ENCODE peak calls at places on chromosomes 4 and X, in six cellular contexts. Y, L, W, T, N and K are unnamed samples.

GRCh38 chr4:173217727-173218126 is 49.1 kb downstream of the GALNT7 start:
- DNase-seq in N (peak; percentile 44), Y (no peak), T (no peak), W (peak; percentile 76), L (no peak), K (no peak)

GRCh38 chrX:107659768-107660167 is 31.5 kb downstream of the PRPS1 start:
- DNase-seq in T (peak; percentile 58), L (no peak), N (peak; percentile 57), Y (no peak), W (peak; percentile 78), K (no peak)

GRCh38 chrX:116863029-116863428 is 400.3 kb upstream of the CT83 start:
- DNase-seq in W (no peak), N (no peak), Y (no peak), T (no peak), L (no peak), K (no peak)

GRCh38 chr4:45043916-45044315 is 317.6 kb upstream of the GNPDA2 start:
- DNase-seq in N (no peak), L (no peak), Y (no peak), W (no peak), T (no peak), K (no peak)

GRCh38 chr4:110619401-110620247 is 3.3 kb downstream of the PITX2 start:
- DNase-seq in W (no peak), N (no peak), T (peak; percentile 39), Y (no peak), L (no peak), K (no peak)

GRCh38 chrX:129959493-129959832 is 23.0 kb upstream of the BCORL1 start:
- DNase-seq in T (peak; percentile 59), L (no peak), W (peak; percentile 52), Y (no peak), N (no peak), K (no peak)

GRCh38 chrX:52346462-52347165 is 22.2 kb upstream of the XAGE2 start:
- DNase-seq in T (no peak), L (no peak), W (peak; percentile 2), Y (no peak), N (peak; percentile 4), K (no peak)

GRCh38 chr4:7918981-7919380 is 20.7 kb downstream of the AFAP1 start:
- DNase-seq in T (no peak), W (peak; percentile 53), Y (no peak), L (no peak), N (no peak), K (no peak)

GRCh38 chr4:73528171-73528570 is 46.6 kb downstream of the AFM start:
- DNase-seq in W (peak; percentile 6), L (no peak), Y (no peak), N (no peak), T (no peak), K (no peak)

GRCh38 chrX:4179031-4179430 is 465.6 kb upstream of the PRKX start:
- DNase-seq in T (no peak), W (no peak), L (no peak), N (no peak), Y (no peak), K (no peak)

GRCh38 chrX:44080083-44080482 is 106.9 kb upstream of the NDP start:
- DNase-seq in L (no peak), N (peak; percentile 93), W (no peak), T (no peak), Y (no peak), K (no peak)

GRCh38 chr4:76955187-76955586 is 5.6 kb downstream of the SEPTIN11 start:
- DNase-seq in T (no peak), W (peak; percentile 60), N (no peak), L (no peak), Y (no peak), K (no peak)

GRCh38 chr4:22515145-22515887 is 550 bp downstream of the ADGRA3 start:
- DNase-seq in Y (no peak), W (peak; percentile 72), T (peak; percentile 83), L (no peak), N (peak; percentile 49), K (no peak)

GRCh38 chrX:76893930-76894329 is 466.4 kb downstream of the MAGEE1 start:
- DNase-seq in Y (no peak), L (no peak), W (peak; percentile 1), T (no peak), N (peak; percentile 0), K (no peak)

GRCh38 chr4:143118666-143119065 is 66.1 kb upstream of the USP38 start:
- DNase-seq in W (no peak), L (no peak), N (no peak), T (no peak), Y (no peak), K (no peak)

GRCh38 chr4:16991455-16991854 is 93.0 kb upstream of the LDB2 start:
- DNase-seq in T (no peak), N (no peak), L (no peak), Y (no peak), W (no peak), K (no peak)

GRCh38 chrX:133698298-133698697 is 283.0 kb upstream of the GPC4 start:
- DNase-seq in T (peak; percentile 19), L (no peak), Y (no peak), W (peak; percentile 69), N (no peak), K (no peak)

GRCh38 chrX:10513974-10514373 is 106.4 kb downstream of the MID1 start:
- DNase-seq in Y (no peak), T (no peak), L (no peak), N (peak; percentile 2), W (no peak), K (no peak)

GRCh38 chr4:47215759-47216158 is 184.4 kb downstream of the GABRB1 start:
- DNase-seq in W (peak; percentile 17), N (no peak), L (no peak), Y (no peak), T (no peak), K (no peak)

GRCh38 chr4:122968227-122968812 is 45.9 kb upstream of the NUDT6 start:
- DNase-seq in T (no peak), L (no peak), N (no peak), Y (no peak), W (peak; percentile 14), K (no peak)

GRCh38 chr4:23717528-23718248 is 172.2 kb downstream of the PPARGC1A start:
- DNase-seq in L (no peak), T (peak; percentile 10), N (peak; percentile 41), Y (no peak), W (peak; percentile 28), K (no peak)

GRCh38 chrX:104411800-104412199 is 154.2 kb upstream of the IL1RAPL2 start:
- DNase-seq in L (no peak), T (no peak), Y (no peak), W (no peak), N (no peak), K (no peak)

GRCh38 chr4:98754736-98755135 is 96.3 kb upstream of the TSPAN5 start:
- DNase-seq in Y (no peak), N (no peak), W (no peak), T (no peak), L (no peak), K (no peak)

GRCh38 chr4:102036619-102037376 is 246.3 kb downstream of the BANK1 start:
- DNase-seq in N (no peak), L (no peak), Y (no peak), W (peak; percentile 48), T (peak; percentile 2), K (no peak)

GRCh38 chrX:139882299-139882698 is 50.6 kb downstream of the ATP11C start:
- DNase-seq in N (no peak), Y (no peak), T (no peak), W (peak; percentile 47), L (no peak), K (no peak)
- H3K4me3 ChIP-seq in N (no peak overlapping the region), Y (no peak overlapping the region), T (no peak overlapping the region), W (no peak overlapping the region), L (no peak overlapping the region), K (no peak overlapping the region)

DNA sequence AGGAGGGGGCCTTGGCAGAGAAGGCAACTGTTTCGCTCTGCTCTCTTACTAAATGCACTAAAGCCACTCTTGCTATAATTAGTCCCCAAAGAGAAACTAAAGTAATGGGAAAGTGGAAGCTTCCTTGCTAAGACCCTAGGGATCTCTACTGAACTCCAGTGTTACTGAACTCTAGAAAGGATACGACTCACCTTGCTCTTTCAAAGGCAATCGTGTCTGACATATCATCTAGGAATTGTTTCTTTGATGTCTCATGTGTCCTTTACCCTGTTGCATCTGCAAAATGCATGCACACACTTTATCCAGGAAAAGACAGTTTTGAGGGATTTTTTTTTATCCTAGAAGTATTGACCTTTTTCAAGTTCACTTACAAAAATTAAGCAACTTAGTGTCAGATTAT is 148.1 kb upstream of the FAM9B start:
- DNase-seq in L (no peak), Y (no peak), T (peak; percentile 35), N (no peak), W (no peak), K (no peak)
- H3K4me3 ChIP-seq in L (no peak overlapping the region), Y (no peak overlapping the region), T (no peak overlapping the region), N (no peak overlapping the region), W (no peak overlapping the region), K (no peak overlapping the region)

GRCh38 chrX:20884565-20884964 is 489.7 kb upstream of the CNKSR2 start:
- DNase-seq in L (no peak), Y (no peak), W (no peak), N (no peak), T (no peak), K (no peak)
- H3K4me3 ChIP-seq in L (no peak overlapping the region), Y (no peak overlapping the region), W (no peak overlapping the region), N (no peak overlapping the region), T (no peak overlapping the region), K (no peak overlapping the region)

GRCh38 chr4:108622828-108623227 is 2.5 kb downstream of the RPL34 start:
- DNase-seq in W (no peak), T (no peak), L (no peak), Y (no peak), N (no peak), K (no peak)
- H3K4me3 ChIP-seq in W (no peak overlapping the region), T (no peak overlapping the region), L (no peak overlapping the region), Y (no peak overlapping the region), N (peak overlapping the region; percentile 96), K (no peak overlapping the region)

DNA sequence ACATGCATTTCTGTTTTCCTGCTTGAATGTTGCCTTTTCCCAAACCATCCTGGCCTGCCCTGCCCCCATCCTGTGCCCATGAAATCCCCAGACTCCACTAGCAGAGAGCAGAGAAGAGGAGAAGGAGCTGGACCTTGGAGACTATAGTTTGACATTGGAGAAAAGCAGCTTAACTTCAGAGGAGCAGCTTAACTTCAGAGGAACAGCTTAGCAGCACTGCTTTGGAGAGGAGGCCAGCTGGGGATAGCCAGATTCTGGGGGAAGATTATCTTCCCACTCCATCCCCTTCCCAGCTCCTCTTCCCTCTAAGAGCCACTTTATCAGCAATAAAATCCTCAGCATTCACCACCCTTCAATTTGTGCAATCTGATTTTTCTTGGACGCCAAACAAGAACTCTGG is 443.0 kb downstream of the PCDH10 start:
- DNase-seq in W (no peak), N (no peak), L (no peak), T (no peak), Y (no peak), K (no peak)
- H3K4me3 ChIP-seq in W (no peak overlapping the region), N (no peak overlapping the region), L (no peak overlapping the region), T (no peak overlapping the region), Y (no peak overlapping the region), K (no peak overlapping the region)

GRCh38 chr4:10622728-10623127 is 61.8 kb downstream of the CLNK start:
- DNase-seq in W (peak; percentile 37), T (no peak), L (no peak), N (peak; percentile 18), Y (no peak), K (no peak)
- H3K4me3 ChIP-seq in W (no peak overlapping the region), T (no peak overlapping the region), L (no peak overlapping the region), N (no peak overlapping the region), Y (no peak overlapping the region), K (no peak overlapping the region)